ENCODE peak calls at places on chromosomes 3 and 15, in six cellular contexts. X, D, F, I, J and H are unnamed samples.
A peak's percentile ranks its signal among the peaks of the same experiment; 100 is the strongest.

GRCh38 chr3:101081990-101082389 is 88.8 kb upstream of the ABI3BP start:
- DNase-seq in X (no peak), D (no peak), F (peak; percentile 23), I (no peak), J (no peak), H (no peak)

GRCh38 chr3:179760944-179761343 is 108.1 kb downstream of the USP13 start:
- DNase-seq in X (no peak), D (no peak), F (peak; percentile 49), I (no peak), J (peak; percentile 7), H (no peak)

GRCh38 chr3:65493371-65493882 is 545.3 kb downstream of the MAGI1 start:
- DNase-seq in X (no peak), D (no peak), F (no peak), I (no peak), J (no peak), H (no peak)

GRCh38 chr3:110234831-110235230 is 836.8 kb upstream of the NECTIN3 start:
- DNase-seq in X (no peak), D (no peak), F (peak; percentile 62), I (no peak), J (no peak), H (no peak)

GRCh38 chr15:25903024-25903581 is 40.0 kb upstream of the ATP10A start:
- DNase-seq in X (no peak), D (no peak), F (peak; percentile 89), I (no peak), J (peak; percentile 65), H (no peak)

GRCh38 chr15:50222181-50222580 is 40.2 kb downstream of the SLC27A2 start:
- DNase-seq in X (no peak), D (no peak), F (no peak), I (no peak), J (no peak), H (no peak)

GRCh38 chr15:29734917-29735572 is 87.2 kb downstream of the TJP1 start:
- DNase-seq in X (no peak), D (no peak), F (peak; percentile 10), I (no peak), J (peak; percentile 32), H (no peak)

GRCh38 chr3:38040400-38040799 is 1.4 kb downstream of the DLEC1 start:
- DNase-seq in X (no peak), D (no peak), F (no peak), I (no peak), J (no peak), H (no peak)

GRCh38 chr3:27756877-27757276 is 34.8 kb upstream of the EOMES start:
- DNase-seq in X (no peak), D (no peak), F (peak; percentile 45), I (no peak), J (no peak), H (no peak)

GRCh38 chr3:69926385-69926784 is 73.1 kb upstream of the SAMMSON start:
- DNase-seq in X (no peak), D (no peak), F (no peak), I (no peak), J (no peak), H (no peak)

GRCh38 chr15:81155375-81156218 is 21.5 kb downstream of the CFAP161 start:
- DNase-seq in X (no peak), D (peak; percentile 50), F (peak; percentile 80), I (no peak), J (peak; percentile 63), H (no peak)

GRCh38 chr3:51948016-51948580 is 5.9 kb downstream of the PARP3 start:
- DNase-seq in X (no peak), D (no peak), F (no peak), I (no peak), J (no peak), H (no peak)

GRCh38 chr15:26065723-26066122 is 202.6 kb upstream of the ATP10A start:
- DNase-seq in X (no peak), D (no peak), F (no peak), I (no peak), J (no peak), H (no peak)

GRCh38 chr3:14125193-14126016 is 553 bp downstream of the TMEM43 start:
- DNase-seq in X (peak; percentile 80), D (peak; percentile 56), F (peak; percentile 96), I (peak; percentile 50), J (peak; percentile 90), H (peak; percentile 48)

GRCh38 chr3:25594007-25594502 is 70.7 kb downstream of the TOP2B start:
- DNase-seq in X (no peak), D (no peak), F (peak; percentile 80), I (no peak), J (peak; percentile 63), H (no peak)

GRCh38 chr3:187293514-187293870 is 2.0 kb upstream of the MASP1 start:
- DNase-seq in X (no peak), D (no peak), F (peak; percentile 72), I (no peak), J (no peak), H (no peak)

GRCh38 chr15:80494311-80494710 is 90.1 kb downstream of the ARNT2 start:
- DNase-seq in X (no peak), D (no peak), F (peak; percentile 68), I (no peak), J (no peak), H (no peak)

GRCh38 chr3:150697646-150698045 is 6.1 kb downstream of the ERICH6 start:
- DNase-seq in X (no peak), D (no peak), F (peak; percentile 70), I (no peak), J (no peak), H (no peak)
- H3K4me1 ChIP-seq in X (no peaks in the 10 kb centered on the region), D (peaks cover 3% of the 10 kb centered on the region), F (peaks cover 8% of the 10 kb centered on the region), I (no peaks in the 10 kb centered on the region), J (no peaks in the 10 kb centered on the region), H (no peaks in the 10 kb centered on the region)

DNA sequence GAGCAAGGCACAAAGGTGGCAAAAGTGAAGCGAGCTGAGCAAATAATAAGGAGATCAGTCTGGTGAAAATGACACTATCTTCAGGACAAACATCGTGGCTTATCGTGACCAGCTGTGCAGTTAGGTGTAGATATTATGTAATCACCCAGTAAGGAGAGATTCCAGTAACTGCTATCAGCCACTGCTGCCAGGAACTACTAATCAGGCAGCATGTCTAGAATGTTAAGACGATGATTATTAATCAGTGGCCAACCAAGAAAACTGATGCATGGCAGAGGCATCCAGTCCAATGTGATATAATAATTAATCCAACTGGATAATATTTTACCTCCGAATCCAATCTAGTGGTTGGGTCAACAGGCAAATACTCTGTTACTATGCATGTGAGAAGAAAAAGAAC is 252.7 kb upstream of the ZPLD1 start:
- DNase-seq in X (no peak), D (no peak), F (peak; percentile 58), I (no peak), J (peak; percentile 46), H (no peak)
- H3K4me1 ChIP-seq in X (peaks cover 3% of the 10 kb centered on the region), D (peaks cover 13% of the 10 kb centered on the region), F (peaks cover 44% of the 10 kb centered on the region), I (peaks cover 5% of the 10 kb centered on the region), J (peaks cover 49% of the 10 kb centered on the region), H (peaks cover 12% of the 10 kb centered on the region)

GRCh38 chr15:88629071-88629470 is 7.9 kb downstream of the AEN start:
- DNase-seq in X (no peak), D (no peak), F (no peak), I (no peak), J (no peak), H (no peak)

GRCh38 chr15:88628018-88628673 is 7.0 kb downstream of the AEN start:
- DNase-seq in X (no peak), D (no peak), F (no peak), I (no peak), J (no peak), H (no peak)

GRCh38 chr15:88631464-88632028 is 7.3 kb upstream of the ISG20 start:
- DNase-seq in X (no peak), D (no peak), F (no peak), I (no peak), J (no peak), H (no peak)

GRCh38 chr15:88630798-88631463 is 7.9 kb upstream of the ISG20 start:
- DNase-seq in X (no peak), D (no peak), F (no peak), I (no peak), J (no peak), H (no peak)

GRCh38 chr15:88630141-88630721 is 8.6 kb upstream of the ISG20 start:
- DNase-seq in X (no peak), D (no peak), F (peak; percentile 43), I (no peak), J (no peak), H (no peak)
- H3K4me1 ChIP-seq in X (no peaks in the 10 kb centered on the region), D (peaks cover 92% of the 10 kb centered on the region), F (peaks cover under 1% of the 10 kb centered on the region), I (peaks cover 68% of the 10 kb centered on the region), J (no peaks in the 10 kb centered on the region), H (no peaks in the 10 kb centered on the region)

GRCh38 chr3:16264174-16264707 is 502 bp downstream of the DPH3 start:
- DNase-seq in X (no peak), D (no peak), F (peak; percentile 42), I (no peak), J (no peak), H (no peak)

GRCh38 chr3:16262195-16262594 is 2.5 kb downstream of the DPH3 start:
- DNase-seq in X (no peak), D (no peak), F (no peak), I (no peak), J (no peak), H (no peak)

GRCh38 chr3:16266714-16267113 is 1.7 kb downstream of the OXNAD1 start:
- DNase-seq in X (no peak), D (no peak), F (no peak), I (no peak), J (no peak), H (no peak)

GRCh38 chr3:16265455-16265786 is 409 bp downstream of the OXNAD1 start:
- DNase-seq in X (no peak), D (no peak), F (no peak), I (no peak), J (no peak), H (no peak)

GRCh38 chr3:16264708-16265454 is at the start of the genes DPH3 and OXNAD1:
- DNase-seq in X (peak; percentile 99), D (peak; percentile 99), F (peak; percentile 100), I (peak; percentile 98), J (peak; percentile 100), H (peak; percentile 99)
- H3K4me1 ChIP-seq in X (no peaks in the 10 kb centered on the region), D (peaks cover 21% of the 10 kb centered on the region), F (peaks cover 34% of the 10 kb centered on the region), I (peaks cover 4% of the 10 kb centered on the region), J (peaks cover 23% of the 10 kb centered on the region), H (peaks cover 17% of the 10 kb centered on the region)

GRCh38 chr3:16506451-16506850 is 7.0 kb downstream of the RFTN1 start:
- DNase-seq in X (no peak), D (no peak), F (no peak), I (no peak), J (no peak), H (no peak)
- H3K4me1 ChIP-seq in X (no peaks in the 10 kb centered on the region), D (peaks cover 48% of the 10 kb centered on the region), F (peaks cover 22% of the 10 kb centered on the region), I (peaks cover 27% of the 10 kb centered on the region), J (no peaks in the 10 kb centered on the region), H (no peaks in the 10 kb centered on the region)

GRCh38 chr3:46952813-46953212 is 23.7 kb downstream of the CCDC12 start:
- DNase-seq in X (no peak), D (no peak), F (no peak), I (no peak), J (no peak), H (no peak)
- H3K4me1 ChIP-seq in X (peaks cover 9% of the 10 kb centered on the region), D (peaks cover 90% of the 10 kb centered on the region), F (peaks cover 4% of the 10 kb centered on the region), I (peaks cover 79% of the 10 kb centered on the region), J (peaks cover 60% of the 10 kb centered on the region), H (no peaks in the 10 kb centered on the region)

GRCh38 chr15:40062816-40063562 is 24.0 kb upstream of the SRP14 start:
- DNase-seq in X (no peak), D (no peak), F (no peak), I (no peak), J (no peak), H (no peak)
- H3K4me1 ChIP-seq in X (peaks cover 9% of the 10 kb centered on the region), D (no peaks in the 10 kb centered on the region), F (peaks cover 32% of the 10 kb centered on the region), I (no peaks in the 10 kb centered on the region), J (no peaks in the 10 kb centered on the region), H (no peaks in the 10 kb centered on the region)